ENCODE peak calls at places on chromosomes 5 and 9, in eight cellular contexts. One of them, this sample, is unnamed.

GRCh38 chr5:115616492-115616891 is 9.3 kb downstream of the TMED7 start:
- DNase-seq in NCI-H1048: no peak
- DNase-seq in astrocyte of the spinal cord: no peak
- DNase-seq in fibroblast of pulmonary artery: no peak
- DNase-seq in NB4: no peak
- DNase-seq in NCI-H2081: no peak
- DNase-seq in hepatocyte: no peak
- DNase-seq in amniotic stem cell: no peak
- DNase-seq in this sample: no peak

GRCh38 chr9:89923961-89924504 is 319.2 kb downstream of the GADD45G start:
- DNase-seq in NCI-H1048: no peak
- DNase-seq in fibroblast of pulmonary artery: no peak
- DNase-seq in hepatocyte: peak
- DNase-seq in NCI-H2081: no peak
- DNase-seq in amniotic stem cell: no peak
- DNase-seq in NB4: peak
- DNase-seq in astrocyte of the spinal cord: peak
- DNase-seq in this sample: no peak

GRCh38 chr5:180381428-180381827 is 28.3 kb upstream of the GFPT2 start:
- DNase-seq in amniotic stem cell: no peak
- DNase-seq in NCI-H1048: no peak
- DNase-seq in NCI-H2081: no peak
- DNase-seq in hepatocyte: no peak
- DNase-seq in astrocyte of the spinal cord: no peak
- DNase-seq in fibroblast of pulmonary artery: no peak
- DNase-seq in NB4: no peak
- DNase-seq in this sample: no peak

GRCh38 chr9:133619791-133620190 is 10.6 kb upstream of the FAM163B start:
- DNase-seq in hepatocyte: no peak
- DNase-seq in astrocyte of the spinal cord: no peak
- DNase-seq in NB4: no peak
- DNase-seq in amniotic stem cell: no peak
- DNase-seq in fibroblast of pulmonary artery: no peak
- DNase-seq in NCI-H2081: no peak
- DNase-seq in NCI-H1048: no peak
- DNase-seq in this sample: peak

GRCh38 chr9:120868676-120869359 is 8.2 kb downstream of the PHF19 start:
- DNase-seq in NCI-H1048: peak
- DNase-seq in fibroblast of pulmonary artery: peak
- DNase-seq in NCI-H2081: peak
- DNase-seq in hepatocyte: peak
- DNase-seq in amniotic stem cell: peak
- DNase-seq in NB4: peak
- DNase-seq in astrocyte of the spinal cord: peak
- DNase-seq in this sample: peak

GRCh38 chr5:115816226-115817042 is at the start of gene CDO1:
- DNase-seq in NCI-H1048: no peak
- DNase-seq in fibroblast of pulmonary artery: peak
- DNase-seq in astrocyte of the spinal cord: peak
- DNase-seq in NB4: no peak
- DNase-seq in amniotic stem cell: no peak
- DNase-seq in hepatocyte: peak
- DNase-seq in NCI-H2081: no peak
- DNase-seq in this sample: no peak

GRCh38 chr9:127176631-127177030 is 54.2 kb upstream of the ANGPTL2 start:
- DNase-seq in NB4: no peak
- DNase-seq in NCI-H1048: no peak
- DNase-seq in NCI-H2081: no peak
- DNase-seq in fibroblast of pulmonary artery: no peak
- DNase-seq in hepatocyte: no peak
- DNase-seq in astrocyte of the spinal cord: no peak
- DNase-seq in amniotic stem cell: no peak
- DNase-seq in this sample: no peak

GRCh38 chr9:71819115-71819739 is 50.9 kb upstream of the CEMIP2 start:
- DNase-seq in NCI-H2081: peak
- DNase-seq in fibroblast of pulmonary artery: peak
- DNase-seq in hepatocyte: peak
- DNase-seq in astrocyte of the spinal cord: peak
- DNase-seq in amniotic stem cell: peak
- DNase-seq in NB4: peak
- DNase-seq in NCI-H1048: no peak
- DNase-seq in this sample: peak